ENCODE peak calls at places on chromosome 20, in six cellular contexts. P is upper lobe of right lung, K is heart right ventricle, U is lower lobe of right lung, B is PC-3, V is tibial nerve. I is an unnamed sample.
A peak's percentile ranks its signal among the peaks of the same experiment; 100 is the strongest.

GRCh38 chr20:48096957-48097890 is 311.9 kb upstream of the SULF2 start:
- DNase-seq in U (no peak), V (no peak), P (peak; percentile 54), K (no peak), B (no peak), I (no peak)

GRCh38 chr20:51604851-51605250 is 62.3 kb upstream of the NFATC2 start:
- DNase-seq in P (no peak), B (no peak), K (no peak), V (no peak), U (no peak), I (no peak)

GRCh38 chr20:34538671-34539123 is 19.8 kb upstream of the MAP1LC3A start:
- DNase-seq in U (peak; percentile 69), V (peak; percentile 47), K (no peak), P (peak; percentile 74), B (peak; percentile 64), I (peak; percentile 80)

GRCh38 chr20:33394718-33395117 is 6.6 kb downstream of the CDK5RAP1 start:
- DNase-seq in K (no peak), U (no peak), B (peak; percentile 17), V (no peak), P (no peak), I (no peak)

GRCh38 chr20:48904566-48905321 is 16.8 kb upstream of the ARFGEF2 start:
- DNase-seq in K (peak; percentile 56), U (no peak), B (peak; percentile 93), V (peak; percentile 85), P (no peak), I (peak; percentile 31)

GRCh38 chr20:24969203-24970029 is 20.3 kb downstream of the CST7 start:
- DNase-seq in P (peak; percentile 28), U (peak; percentile 30), K (no peak), V (no peak), B (no peak), I (no peak)

GRCh38 chr20:57092112-57092899 is 174.1 kb downstream of the BMP7 start:
- DNase-seq in P (peak; percentile 74), V (peak; percentile 33), K (peak; percentile 24), B (peak; percentile 81), U (peak; percentile 69), I (peak; percentile 82)

GRCh38 chr20:32037929-32038328 is 14.1 kb upstream of the HCK start:
- DNase-seq in U (no peak), K (no peak), B (no peak), P (no peak), V (no peak), I (no peak)

GRCh38 chr20:57523782-57524181 is 1.2 kb downstream of the CTCFL start:
- DNase-seq in V (no peak), U (no peak), B (no peak), P (no peak), K (no peak), I (no peak)

GRCh38 chr20:5188736-5189135 is 61.9 kb downstream of the CDS2 start:
- DNase-seq in B (no peak), U (no peak), V (no peak), P (no peak), K (no peak), I (no peak)

GRCh38 chr20:17622086-17622850 is 52.4 kb downstream of the DSTN start:
- DNase-seq in V (no peak), K (no peak), P (peak; percentile 37), B (no peak), U (peak; percentile 26), I (no peak)

GRCh38 chr20:54098044-54098443 is 27.6 kb upstream of the BCAS1 start:
- DNase-seq in U (no peak), V (no peak), K (no peak), P (no peak), B (no peak), I (no peak)

GRCh38 chr20:45913105-45913504 is 1.1 kb upstream of the PLTP start:
- DNase-seq in B (no peak), V (no peak), K (no peak), P (no peak), U (no peak), I (no peak)

GRCh38 chr20:48698507-48699267 is 129.1 kb downstream of the PREX1 start:
- DNase-seq in K (no peak), B (no peak), P (peak; percentile 8), V (no peak), U (no peak), I (no peak)

GRCh38 chr20:13085275-13085674 is 76.5 kb downstream of the SPTLC3 start:
- DNase-seq in K (no peak), U (no peak), V (no peak), B (peak; percentile 35), P (no peak), I (no peak)

DNA sequence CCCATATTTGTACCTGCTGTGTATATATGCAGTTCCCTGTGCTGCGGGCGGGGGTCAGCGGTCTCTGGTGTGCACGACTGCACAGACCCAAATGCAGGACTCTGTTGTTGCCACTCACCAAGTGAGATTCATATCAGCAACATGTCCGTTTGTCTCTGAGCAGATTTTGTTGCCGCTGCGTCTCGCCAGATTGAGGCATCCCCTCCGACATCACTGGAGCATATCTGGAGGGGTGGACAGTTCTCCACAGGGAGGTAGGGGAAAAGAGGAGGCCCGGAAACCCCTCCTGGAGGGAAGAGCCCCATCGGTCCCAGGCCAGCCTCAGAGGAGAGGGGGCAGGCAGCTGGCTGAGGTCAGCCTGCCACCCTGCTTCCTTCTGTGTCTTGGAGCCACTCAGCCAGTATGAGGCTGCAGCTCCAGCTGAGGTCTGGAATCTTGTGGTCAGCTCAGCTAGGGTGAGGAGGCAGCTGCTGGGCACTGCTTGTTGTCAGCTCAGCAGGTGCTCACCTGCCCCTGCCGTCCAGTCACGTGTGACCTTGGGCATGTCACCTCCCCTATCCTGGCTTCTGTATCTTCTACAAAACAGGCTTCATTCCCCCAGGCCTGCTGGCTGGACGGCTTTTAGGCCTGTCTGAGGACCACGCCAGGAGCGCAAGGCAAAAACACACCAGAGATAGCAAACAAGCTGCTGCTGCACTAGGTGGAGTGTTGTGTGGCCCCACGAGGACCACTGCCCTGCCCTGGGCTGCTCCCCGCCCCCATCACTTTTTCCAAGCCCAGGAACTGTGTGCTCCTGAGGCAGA is 47.1 kb downstream of the HNF4A start:
- DNase-seq in K (no peak), B (no peak), U (no peak), P (no peak), V (no peak), I (no peak)
- H3K4me3 ChIP-seq in K (no peak overlapping the region), B (no peak overlapping the region), U (no peak overlapping the region), P (no peak overlapping the region), V (no peak overlapping the region), I (no peak overlapping the region)

DNA sequence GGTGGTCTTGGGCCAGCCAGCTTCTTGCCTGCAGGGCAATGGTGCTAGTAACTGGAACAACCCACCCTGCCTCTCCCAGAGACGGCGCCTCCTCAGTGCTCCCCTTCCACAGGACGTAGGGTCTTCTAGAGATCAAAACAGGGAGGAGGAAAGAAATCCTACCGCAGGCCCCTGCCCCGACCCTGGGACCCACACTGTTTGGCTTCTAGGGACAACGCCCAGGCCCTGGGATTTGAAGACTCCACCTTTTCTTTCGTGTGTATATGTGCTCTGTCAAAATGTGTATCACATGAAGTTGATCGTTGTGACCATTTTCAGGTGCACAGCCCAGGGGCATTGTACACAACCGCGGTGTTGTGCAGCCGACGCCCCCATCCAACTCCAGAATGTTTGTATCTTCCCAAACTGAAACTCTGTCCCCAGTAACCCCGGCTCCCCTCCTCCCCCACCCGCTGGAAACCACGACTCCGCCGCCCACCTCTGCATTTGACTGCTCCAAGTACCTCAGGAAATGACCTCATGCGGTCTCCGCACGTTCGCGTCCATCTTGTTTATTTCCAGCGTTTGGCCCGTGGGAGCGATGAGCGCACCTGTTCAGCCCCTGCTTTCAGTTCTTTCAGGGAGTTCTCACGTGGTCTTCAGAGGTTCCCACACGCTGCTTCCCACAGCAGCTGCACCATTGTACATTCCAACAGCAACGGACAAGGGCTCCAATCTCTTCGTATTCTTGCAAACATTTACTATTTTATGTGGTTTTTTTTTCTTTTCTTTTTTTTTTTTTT is 3.4 kb upstream of the BHLHE23 start:
- DNase-seq in K (no peak), B (no peak), P (no peak), V (no peak), U (no peak), I (peak; percentile 37)
- H3K27me3 ChIP-seq in K (peaks cover 51% of the 10 kb centered on the region), B (peaks cover 78% of the 10 kb centered on the region), P (peaks cover 95% of the 10 kb centered on the region), V (peaks cover 96% of the 10 kb centered on the region), U (peaks cover 95% of the 10 kb centered on the region), I (no peaks in the 10 kb centered on the region)

GRCh38 chr20:49948809-49949507 is 12.8 kb downstream of the RNF114 start:
- DNase-seq in V (no peak), B (peak; percentile 56), K (no peak), U (no peak), P (no peak), I (no peak)

GRCh38 chr20:49945306-49945700 is 9.1 kb downstream of the RNF114 start:
- DNase-seq in K (no peak), P (no peak), V (no peak), U (no peak), B (no peak), I (no peak)

GRCh38 chr20:49945701-49946477 is 9.7 kb downstream of the RNF114 start:
- DNase-seq in K (no peak), U (no peak), B (no peak), P (no peak), V (no peak), I (no peak)

GRCh38 chr20:49951160-49951559 is 15.0 kb downstream of the RNF114 start:
- DNase-seq in B (peak; percentile 90), U (no peak), K (no peak), P (no peak), V (no peak), I (no peak)

DNA sequence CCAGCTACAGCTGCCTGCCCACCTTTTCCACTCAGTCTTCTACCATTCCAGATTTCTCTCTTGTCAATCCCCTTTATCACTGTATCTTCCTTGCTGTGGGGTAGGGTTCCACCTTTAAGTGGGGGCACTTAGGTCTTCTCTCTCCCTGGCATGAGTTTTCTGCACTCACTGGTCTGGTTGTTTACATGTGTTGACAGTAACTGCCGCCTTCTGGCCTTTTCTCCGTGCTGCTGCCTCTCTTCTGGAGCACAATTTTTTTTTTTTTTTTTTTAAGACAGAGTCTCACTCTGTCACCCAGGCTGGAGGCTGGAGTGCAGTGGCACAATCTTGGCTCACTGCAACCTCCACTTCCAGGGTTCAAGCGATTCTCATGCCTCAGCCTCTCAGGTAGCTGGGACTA is 12.0 kb downstream of the RNF114 start:
- DNase-seq in U (no peak), B (no peak), P (no peak), K (no peak), V (no peak), I (no peak)
- H3K27ac ChIP-seq in U (no peak overlapping the region), B (peak overlapping the region; percentile 50), P (no peak overlapping the region), K (no peak overlapping the region), V (peak overlapping the region; percentile 64), I (no peak overlapping the region)

GRCh38 chr20:30376767-30377658 is 880.5 kb upstream of the DEFB115 start:
- DNase-seq in V (peak; percentile 54), K (peak; percentile 88), P (peak; percentile 94), U (peak; percentile 90), B (peak; percentile 19), I (peak; percentile 94)
- H3K4me3 ChIP-seq in V (peak overlapping the region; percentile 62), K (peak overlapping the region; percentile 70), P (peak overlapping the region; percentile 91), U (peak overlapping the region; percentile 90), B (peak overlapping the region; percentile 64), I (peak overlapping the region; percentile 80)

GRCh38 chr20:61054411-61054810 is 197.7 kb upstream of the CDH4 start:
- DNase-seq in P (no peak), B (no peak), K (no peak), U (no peak), V (no peak), I (no peak)
- H3K27me3 ChIP-seq in P (no peaks in the 10 kb centered on the region), B (peaks cover 3% of the 10 kb centered on the region), K (no peaks in the 10 kb centered on the region), U (peaks cover 6% of the 10 kb centered on the region), V (no peaks in the 10 kb centered on the region), I (no peaks in the 10 kb centered on the region)